ENCODE peak calls at places on chromosome 16, in eight cellular contexts. O is HL-60, Y is brain microvascular endothelial cell, X is A549, C is SK-N-SH, W is neural progenitor cell, K is cardiac muscle cell, D is progenitor cell of endocrine pancreas. V is an unnamed sample.

GRCh38 chr16:4404247-4404966 is 12.0 kb downstream of the CORO7 start:
- DNase-seq in Y (no peak), O (no peak), W (peak; percentile 85), X (peak; percentile 77), D (peak; percentile 43), K (peak; percentile 72), C (peak; percentile 80), V (no peak)

GRCh38 chr16:53949716-53950410 is 245.9 kb downstream of the FTO start:
- DNase-seq in K (no peak), D (no peak), O (no peak), C (no peak), W (no peak), X (no peak), Y (no peak), V (no peak)

GRCh38 chr16:11370084-11370931 is 25.0 kb downstream of the RMI2 start:
- DNase-seq in X (no peak), K (no peak), O (peak; percentile 56), Y (no peak), C (no peak), W (no peak), D (no peak), V (no peak)

GRCh38 chr16:69084301-69084700 is 21.2 kb upstream of the HAS3 start:
- DNase-seq in D (no peak), Y (peak; percentile 60), X (no peak), K (no peak), O (no peak), C (no peak), W (no peak), V (no peak)

GRCh38 chr16:30491229-30491628 is 18.7 kb downstream of the ITGAL start:
- DNase-seq in Y (no peak), W (no peak), D (no peak), C (no peak), O (no peak), X (no peak), K (no peak), V (no peak)

GRCh38 chr16:27432600-27432957 is 30.6 kb downstream of the IL21R start:
- DNase-seq in D (peak; percentile 6), X (no peak), W (no peak), Y (peak; percentile 56), K (no peak), C (no peak), O (no peak), V (no peak)

GRCh38 chr16:27291106-27291505 is 22.5 kb upstream of the NSMCE1 start:
- DNase-seq in O (no peak), K (no peak), X (no peak), C (no peak), D (no peak), W (no peak), Y (no peak), V (no peak)

GRCh38 chr16:29993903-29994612 is 1.4 kb downstream of the HIRIP3 start:
- DNase-seq in K (no peak), D (no peak), C (no peak), W (no peak), O (no peak), Y (no peak), X (no peak), V (no peak)

GRCh38 chr16:67841198-67841815 is 813 bp upstream of the THAP11 start:
- DNase-seq in Y (no peak), X (no peak), C (no peak), O (no peak), D (no peak), W (no peak), K (no peak), V (no peak)

GRCh38 chr16:2428051-2428786 is 1.0 kb upstream of the CCNF start:
- DNase-seq in X (no peak), Y (no peak), D (peak; percentile 26), O (no peak), C (peak; percentile 68), W (peak; percentile 64), K (peak; percentile 26), V (no peak)
- TF ChIP-seq CTCF in X (no peak), Y (peak; percentile 51), D (no peak), O (no peak), C (no peak), W (peak; percentile 18), K (peak; percentile 34), V (peak; percentile 35)

GRCh38 chr16:85417156-85417860 is 195.8 kb upstream of the GSE1 start:
- DNase-seq in K (no peak), Y (no peak), W (no peak), X (no peak), C (no peak), D (no peak), O (no peak), V (no peak)

GRCh38 chr16:85420501-85421337 is 192.4 kb upstream of the GSE1 start:
- DNase-seq in Y (no peak), W (peak; percentile 79), O (peak; percentile 28), D (peak; percentile 54), K (peak; percentile 53), X (peak; percentile 74), C (peak; percentile 85), V (no peak)

GRCh38 chr16:85421338-85422123 is 191.6 kb upstream of the GSE1 start:
- DNase-seq in Y (no peak), K (no peak), C (no peak), O (no peak), X (no peak), D (no peak), W (no peak), V (no peak)

GRCh38 chr16:85419503-85420408 is 193.4 kb upstream of the GSE1 start:
- DNase-seq in W (no peak), Y (no peak), C (no peak), X (no peak), D (no peak), K (no peak), O (no peak), V (no peak)

GRCh38 chr16:85418978-85419491 is 194.1 kb upstream of the GSE1 start:
- DNase-seq in D (no peak), W (peak; percentile 34), O (no peak), X (no peak), C (no peak), Y (no peak), K (no peak), V (no peak)
- TF ChIP-seq CTCF in D (peak; percentile 9), W (peak; percentile 21), O (no peak), X (no peak), C (peak; percentile 35), Y (no peak), K (no peak), V (no peak)

DNA sequence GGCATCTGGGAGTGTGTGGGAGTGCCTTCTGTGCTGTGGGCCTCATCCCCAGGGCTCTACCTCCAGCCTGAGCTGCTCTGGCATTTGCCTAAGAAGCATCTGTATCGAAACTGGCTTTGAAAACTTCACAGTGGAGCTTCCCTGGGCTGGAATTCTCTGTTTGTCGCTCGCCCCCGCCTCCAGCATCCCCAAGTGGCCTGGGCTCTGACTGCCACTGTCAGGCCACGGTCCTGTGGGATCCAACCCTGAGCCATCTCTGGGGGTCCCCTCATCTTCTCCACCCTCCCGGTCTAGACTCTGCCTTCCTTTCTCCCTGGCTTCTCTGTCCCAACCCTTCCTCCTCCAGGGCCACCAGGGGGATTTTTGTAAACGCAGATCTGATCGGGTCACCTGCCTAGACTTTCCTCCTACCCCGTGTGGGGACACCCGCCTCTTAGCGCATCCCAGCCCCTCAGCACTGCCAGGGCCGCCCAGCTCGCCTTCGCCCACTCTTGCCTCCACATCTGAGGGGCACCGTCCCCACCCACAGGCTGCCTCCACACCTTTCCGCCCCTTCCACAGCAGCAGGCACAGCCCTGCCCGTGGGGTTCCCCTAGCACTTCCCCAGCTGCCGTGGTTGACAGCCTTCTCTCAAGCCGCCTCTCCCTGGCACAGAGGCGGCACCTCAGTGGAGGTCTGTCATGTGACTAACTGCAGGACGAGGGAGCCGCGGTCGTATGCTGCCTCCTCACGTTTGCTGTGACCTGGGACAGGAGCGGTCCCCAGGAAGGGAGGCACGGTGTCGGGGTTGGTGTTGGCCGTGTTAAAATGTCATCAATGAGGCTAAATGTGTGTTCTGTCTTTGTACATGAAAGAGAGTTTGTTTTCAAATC is 12.0 kb downstream of the TBC1D24 start:
- DNase-seq in Y (no peak), K (no peak), X (no peak), O (peak; percentile 47), C (no peak), D (no peak), W (peak; percentile 52), V (no peak)
- TF ChIP-seq CTCF in Y (peak; percentile 31), K (no peak), X (no peak), O (no peak), C (no peak), D (no peak), W (no peak), V (no peak)

GRCh38 chr16:66660422-66661209 is 35.9 kb downstream of the CMTM4 start:
- DNase-seq in X (peak; percentile 72), Y (peak; percentile 84), K (peak; percentile 89), D (no peak), C (peak; percentile 72), O (no peak), W (peak; percentile 75), V (peak; percentile 39)
- TF ChIP-seq CTCF in X (no peak), Y (peak; percentile 59), K (peak; percentile 46), D (no peak), C (peak; percentile 48), O (no peak), W (peak; percentile 15), V (peak; percentile 43)

DNA sequence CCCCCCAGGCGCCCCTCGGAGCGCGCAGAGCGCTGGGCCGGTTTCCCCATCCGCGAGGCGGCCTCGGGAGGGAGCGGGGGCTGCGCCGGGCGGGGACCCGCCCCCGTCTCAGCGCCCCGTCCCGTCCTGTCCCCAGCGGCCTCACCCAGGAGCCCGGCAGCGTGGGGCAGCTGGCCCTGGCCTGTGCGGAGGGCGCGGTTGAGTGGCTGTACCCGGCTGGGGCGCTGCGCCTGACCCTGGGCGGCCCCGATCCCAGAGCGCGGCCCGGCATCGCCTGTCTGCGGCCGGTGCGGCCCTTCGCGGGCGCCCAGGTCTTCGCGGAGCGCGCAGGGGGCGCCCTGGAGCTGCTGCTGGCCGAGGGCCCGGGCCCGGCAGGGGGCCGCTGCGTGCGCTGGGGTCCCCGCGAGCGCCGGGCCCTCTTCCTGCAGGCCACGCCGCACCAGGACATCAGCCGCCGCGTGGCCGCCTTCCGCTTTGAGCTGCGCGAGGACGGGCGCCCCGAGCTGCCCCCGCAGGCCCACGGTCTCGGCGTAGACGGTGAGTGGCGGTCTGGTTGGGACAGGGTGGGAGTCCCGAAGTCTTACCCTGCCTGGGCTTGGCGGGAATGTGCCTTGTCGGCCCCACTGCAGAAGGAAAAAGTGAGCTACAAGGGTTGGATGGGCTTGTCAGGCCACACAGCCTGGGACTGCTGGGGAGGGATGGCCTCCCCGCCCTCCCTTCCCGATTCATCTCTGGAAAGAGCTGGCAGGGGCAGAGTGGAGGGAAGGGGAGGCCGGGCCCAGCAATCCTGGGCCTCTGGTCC is 731 bp downstream of the METRN start:
- DNase-seq in W (peak; percentile 83), Y (no peak), K (peak; percentile 79), O (no peak), C (peak; percentile 81), X (no peak), D (no peak), V (no peak)
- TF ChIP-seq CTCF in W (peak; percentile 42), Y (no peak), K (peak; percentile 5), O (no peak), C (peak; percentile 28), X (peak; percentile 61), D (peak; percentile 51), V (no peak)